ENCODE peak calls at places on chromosomes 12 and 14, in four cellular contexts. One of them, this sample, is unnamed.

GRCh38 chr12:58268080-58268479 is 326.7 kb downstream of the ATP23 start:
- DNase-seq in tibial nerve: no peak
- DNase-seq in stomach: no peak
- DNase-seq in osteoblast: no peak
- DNase-seq in this sample: no peak

GRCh38 chr12:130576286-130576933 is 139.7 kb downstream of the RIMBP2 start:
- DNase-seq in tibial nerve: no peak
- DNase-seq in stomach: no peak
- DNase-seq in osteoblast: no peak
- DNase-seq in this sample: no peak

GRCh38 chr14:93268406-93268805 is 61.4 kb downstream of the UBR7 start:
- DNase-seq in tibial nerve: no peak
- DNase-seq in stomach: no peak
- DNase-seq in osteoblast: no peak
- DNase-seq in this sample: no peak

GRCh38 chr14:98665019-98665418 is 607.0 kb downstream of the BCL11B start:
- DNase-seq in tibial nerve: no peak
- DNase-seq in stomach: no peak
- DNase-seq in osteoblast: no peak
- DNase-seq in this sample: no peak

GRCh38 chr14:92759300-92759678 is 10.9 kb upstream of the LGMN start:
- DNase-seq in tibial nerve: no peak
- DNase-seq in stomach: peak; percentile 33
- DNase-seq in osteoblast: no peak
- DNase-seq in this sample: no peak

GRCh38 chr12:107131832-107132616 is 38.7 kb upstream of the CRY1 start:
- DNase-seq in tibial nerve: peak; percentile 60
- DNase-seq in stomach: no peak
- DNase-seq in osteoblast: peak; percentile 87
- DNase-seq in this sample: peak; percentile 43

GRCh38 chr14:105980224-105980623 is 453.8 kb downstream of the TMEM121 start:
- DNase-seq in tibial nerve: no peak
- DNase-seq in stomach: no peak
- DNase-seq in osteoblast: peak; percentile 68
- DNase-seq in this sample: no peak

GRCh38 chr14:70888681-70889175 is 18.5 kb upstream of the PCNX1 start:
- DNase-seq in tibial nerve: no peak
- DNase-seq in stomach: no peak
- DNase-seq in osteoblast: peak; percentile 85
- DNase-seq in this sample: peak; percentile 37

GRCh38 chr12:31324845-31325523 is 966 bp downstream of the SINHCAF start:
- DNase-seq in tibial nerve: peak; percentile 36
- DNase-seq in stomach: peak; percentile 55
- DNase-seq in osteoblast: peak; percentile 72
- DNase-seq in this sample: peak; percentile 61

GRCh38 chr14:76954371-76954770 is 74.1 kb downstream of the IRF2BPL start:
- DNase-seq in tibial nerve: no peak
- DNase-seq in stomach: no peak
- DNase-seq in osteoblast: no peak
- DNase-seq in this sample: no peak

GRCh38 chr12:57738661-57739237 is at the start of gene AGAP2:
- DNase-seq in tibial nerve: no peak
- DNase-seq in stomach: no peak
- DNase-seq in osteoblast: peak; percentile 81
- DNase-seq in this sample: no peak

DNA sequence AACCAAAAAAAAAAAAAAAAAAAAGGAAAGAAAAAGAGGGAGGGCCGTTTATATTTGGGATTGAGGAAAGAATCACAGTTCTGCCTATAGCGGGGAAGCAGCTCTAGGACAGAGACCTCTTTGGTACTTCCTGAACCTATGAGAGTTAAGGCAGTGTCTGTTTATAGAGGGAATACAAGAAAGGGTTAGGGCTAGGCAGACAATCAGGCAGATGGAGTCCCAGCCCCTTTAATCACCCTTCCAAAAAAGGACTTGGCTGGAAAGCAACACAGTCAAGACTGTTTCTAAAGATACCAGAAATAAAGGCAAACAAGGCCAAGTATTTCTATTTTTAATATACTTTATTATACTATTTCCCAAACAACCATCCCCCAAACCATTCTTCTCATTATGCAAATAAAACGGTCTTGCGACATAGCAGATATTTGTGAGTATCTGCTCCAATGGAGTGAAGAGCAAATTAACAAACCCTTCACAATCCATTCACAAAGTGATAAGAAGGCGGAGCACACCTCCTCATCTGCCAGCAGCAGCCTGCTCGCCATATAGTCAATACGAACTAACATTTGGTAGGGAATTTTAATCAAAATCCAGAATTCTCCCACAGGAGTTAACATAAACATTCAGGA is 679 bp upstream of the GRIP1 start:
- DNase-seq in tibial nerve: no peak
- DNase-seq in stomach: no peak
- DNase-seq in osteoblast: no peak
- DNase-seq in this sample: no peak
- H3K4me3 ChIP-seq in tibial nerve: no peak overlapping the region
- H3K4me3 ChIP-seq in stomach: no peak overlapping the region
- H3K4me3 ChIP-seq in osteoblast: no peak overlapping the region
- H3K4me3 ChIP-seq in this sample: no peak overlapping the region

DNA sequence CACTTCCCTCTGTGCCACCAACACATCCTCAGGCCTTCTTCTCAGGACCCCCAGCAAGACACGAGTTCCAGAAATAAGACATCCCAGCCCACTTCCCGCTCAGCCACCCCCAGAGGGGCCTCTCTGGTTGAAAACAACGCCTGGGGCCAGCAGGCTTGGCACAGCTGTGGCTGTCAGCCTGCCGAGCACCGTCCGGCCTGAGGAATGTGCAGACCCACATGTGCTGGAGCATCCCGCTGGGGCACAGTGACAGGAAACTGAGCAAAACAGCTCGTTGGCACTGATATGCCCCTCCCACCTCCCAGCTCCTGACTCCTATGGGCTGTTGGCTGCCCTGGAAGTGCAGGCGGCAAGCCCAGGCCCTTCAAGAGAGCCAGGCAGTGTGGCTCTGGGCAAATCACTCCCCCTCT is 1.4 kb downstream of the SYNE3 start:
- DNase-seq in tibial nerve: no peak
- DNase-seq in stomach: no peak
- DNase-seq in osteoblast: peak; percentile 97
- DNase-seq in this sample: no peak
- H3K4me1 ChIP-seq in tibial nerve: peaks cover 62% of the 10 kb centered on the region
- H3K4me1 ChIP-seq in stomach: peaks cover 41% of the 10 kb centered on the region
- H3K4me1 ChIP-seq in osteoblast: peaks cover 48% of the 10 kb centered on the region
- H3K4me1 ChIP-seq in this sample: peaks cover 53% of the 10 kb centered on the region

DNA sequence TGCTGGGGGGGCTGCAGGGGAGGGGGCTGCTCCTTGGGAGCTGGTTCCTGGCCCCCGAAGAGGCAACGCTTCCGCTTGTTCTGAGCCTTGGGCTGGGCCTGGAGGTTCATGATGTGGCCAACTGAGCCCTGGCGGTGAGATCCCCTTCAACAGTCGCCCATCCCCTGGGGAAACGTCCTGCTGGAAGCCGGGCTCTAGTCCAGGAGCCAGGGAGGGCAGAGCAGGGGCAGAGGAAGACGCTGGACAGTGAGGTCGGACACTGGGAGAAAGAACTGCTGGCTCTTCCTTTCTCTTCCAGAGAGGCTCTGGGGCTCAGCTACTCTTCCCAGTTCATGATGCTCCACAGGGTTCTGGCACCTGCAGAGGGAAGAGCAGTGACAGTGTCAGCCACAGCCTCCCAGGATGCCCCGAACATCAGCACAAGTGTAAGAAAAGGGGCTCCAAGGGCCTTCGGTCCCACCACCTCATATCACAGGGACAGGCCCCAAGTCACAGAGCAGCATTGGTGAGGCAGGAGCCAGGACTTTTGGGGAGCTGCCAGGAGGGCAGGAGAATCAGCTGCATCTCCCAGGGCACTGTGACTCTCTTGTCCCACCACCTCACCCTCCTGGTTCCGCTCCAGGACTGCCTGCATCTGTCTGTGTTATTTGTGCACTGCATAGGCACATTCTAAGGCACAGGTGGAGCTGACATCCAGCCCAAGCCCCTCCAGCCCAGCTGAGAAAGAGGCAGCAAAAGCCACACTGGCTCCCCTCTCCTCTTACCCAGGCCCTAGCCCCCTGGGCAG is 25.9 kb upstream of the PNMA1 start:
- DNase-seq in tibial nerve: no peak
- DNase-seq in stomach: no peak
- DNase-seq in osteoblast: no peak
- DNase-seq in this sample: no peak
- H3K36me3 ChIP-seq in tibial nerve: peaks cover 48% of the 10 kb centered on the region
- H3K36me3 ChIP-seq in stomach: peaks cover 48% of the 10 kb centered on the region
- H3K36me3 ChIP-seq in osteoblast: peaks cover 40% of the 10 kb centered on the region
- H3K36me3 ChIP-seq in this sample: peaks cover 10% of the 10 kb centered on the region

GRCh38 chr14:23577004-23577681 is 1.4 kb downstream of the JPH4 start:
- DNase-seq in tibial nerve: no peak
- DNase-seq in stomach: peak; percentile 44
- DNase-seq in osteoblast: peak; percentile 93
- DNase-seq in this sample: no peak
- H3K4me3 ChIP-seq in tibial nerve: no peak overlapping the region
- H3K4me3 ChIP-seq in stomach: peak overlapping the region; percentile 21
- H3K4me3 ChIP-seq in osteoblast: no peak overlapping the region
- H3K4me3 ChIP-seq in this sample: no peak overlapping the region

GRCh38 chr14:85416771-85417170 is 113.2 kb upstream of the FLRT2 start:
- DNase-seq in tibial nerve: no peak
- DNase-seq in stomach: no peak
- DNase-seq in osteoblast: peak; percentile 18
- DNase-seq in this sample: no peak
- H3K4me1 ChIP-seq in tibial nerve: no peaks in the 10 kb centered on the region
- H3K4me1 ChIP-seq in stomach: no peaks in the 10 kb centered on the region
- H3K4me1 ChIP-seq in osteoblast: peaks cover 32% of the 10 kb centered on the region
- H3K4me1 ChIP-seq in this sample: no peaks in the 10 kb centered on the region

DNA sequence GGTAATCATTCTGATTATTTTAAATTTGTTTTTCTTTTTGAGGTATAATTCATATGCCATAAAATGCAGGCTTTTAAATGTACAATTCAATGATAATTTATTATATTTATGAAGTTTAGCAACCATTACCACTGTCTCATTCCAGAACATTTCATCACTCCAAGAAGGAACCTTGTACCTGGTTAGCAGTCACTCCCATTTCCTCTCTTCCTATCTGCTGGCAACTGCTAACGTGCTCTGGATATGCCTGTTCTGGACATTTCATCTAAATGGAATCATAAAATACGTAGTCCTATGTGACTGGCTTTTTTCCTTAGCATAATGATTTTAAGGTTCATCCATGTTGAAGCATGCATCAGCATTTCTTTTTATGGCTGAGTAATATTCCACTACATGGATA is 15.5 kb downstream of the CPSF6 start:
- DNase-seq in tibial nerve: no peak
- DNase-seq in stomach: no peak
- DNase-seq in osteoblast: no peak
- DNase-seq in this sample: no peak
- H3K36me3 ChIP-seq in tibial nerve: peaks cover 50% of the 10 kb centered on the region
- H3K36me3 ChIP-seq in stomach: peaks cover 51% of the 10 kb centered on the region
- H3K36me3 ChIP-seq in osteoblast: peaks cover 49% of the 10 kb centered on the region
- H3K36me3 ChIP-seq in this sample: peaks cover 38% of the 10 kb centered on the region